ENCODE peak calls at places on chromosomes 12 and 14, in ten cellular contexts. D, T, N, Z, G, P, U, E, Y and Q are unnamed samples.

GRCh38 chr12:57889541-57889989 is 43.0 kb upstream of the CTDSP2 start:
- DNase-seq in D (peak; percentile 98), T (no peak), N (peak; percentile 93), Z (peak; percentile 68), G (no peak), P (peak; percentile 84), U (no peak), E (no peak), Y (no peak), Q (no peak)

GRCh38 chr12:100857418-100857817 is 62.8 kb downstream of the ANO4 start:
- DNase-seq in D (no peak), T (no peak), N (no peak), Z (no peak), G (no peak), P (no peak), U (no peak), E (no peak), Y (no peak), Q (no peak)

GRCh38 chr12:9329019-9329418 is 120.8 kb upstream of the PZP start:
- DNase-seq in D (no peak), T (no peak), N (no peak), Z (no peak), G (no peak), P (no peak), U (no peak), E (no peak), Y (no peak), Q (no peak)

GRCh38 chr12:50105913-50106450 is 2.2 kb downstream of the GPD1 start:
- DNase-seq in D (no peak), T (no peak), N (no peak), Z (no peak), G (no peak), P (no peak), U (no peak), E (no peak), Y (no peak), Q (no peak)

GRCh38 chr12:85041395-85041794 is 5.2 kb downstream of the LRRIQ1 start:
- DNase-seq in D (no peak), T (no peak), N (no peak), Z (no peak), G (no peak), P (no peak), U (no peak), E (no peak), Y (no peak), Q (no peak)

GRCh38 chr12:132137483-132138125 is 6.5 kb downstream of the DDX51 start:
- DNase-seq in D (no peak), T (no peak), N (no peak), Z (no peak), G (no peak), P (no peak), U (no peak), E (no peak), Y (no peak), Q (no peak)

GRCh38 chr12:68609955-68610434 is 704 bp upstream of the RAP1B start:
- DNase-seq in D (peak; percentile 62), T (no peak), N (no peak), Z (no peak), G (peak; percentile 19), P (peak; percentile 53), U (no peak), E (no peak), Y (no peak), Q (no peak)

GRCh38 chr12:131264625-131265024 is 310.9 kb downstream of the ADGRD1 start:
- DNase-seq in D (no peak), T (peak; percentile 52), N (no peak), Z (no peak), G (no peak), P (no peak), U (no peak), E (no peak), Y (no peak), Q (no peak)

GRCh38 chr12:82383930-82384513 is 25.7 kb downstream of the METTL25 start:
- DNase-seq in D (peak; percentile 60), T (no peak), N (peak; percentile 51), Z (no peak), G (no peak), P (no peak), U (no peak), E (no peak), Y (no peak), Q (no peak)

GRCh38 chr12:50313256-50313931 is 30.1 kb upstream of the LIMA1 start:
- DNase-seq in D (no peak), T (no peak), N (no peak), Z (no peak), G (no peak), P (no peak), U (no peak), E (no peak), Y (no peak), Q (no peak)

GRCh38 chr12:25529738-25530137 is 23.3 kb downstream of the LMNTD1 start:
- DNase-seq in D (peak; percentile 26), T (no peak), N (peak; percentile 79), Z (no peak), G (no peak), P (no peak), U (no peak), E (no peak), Y (no peak), Q (no peak)

GRCh38 chr14:68520637-68521556 is 272.0 kb downstream of the ZFP36L1 start:
- DNase-seq in D (no peak), T (peak; percentile 25), N (no peak), Z (peak; percentile 81), G (peak; percentile 43), P (no peak), U (peak; percentile 48), E (no peak), Y (no peak), Q (no peak)

GRCh38 chr12:131385313-131386166 is 325.4 kb upstream of the SFSWAP start:
- DNase-seq in D (no peak), T (no peak), N (no peak), Z (peak; percentile 33), G (no peak), P (no peak), U (no peak), E (no peak), Y (no peak), Q (no peak)

GRCh38 chr12:33438890-33439586 is 581 bp downstream of the SYT10 start:
- DNase-seq in D (no peak), T (no peak), N (peak; percentile 19), Z (no peak), G (no peak), P (no peak), U (peak; percentile 57), E (no peak), Y (no peak), Q (peak; percentile 23)

DNA sequence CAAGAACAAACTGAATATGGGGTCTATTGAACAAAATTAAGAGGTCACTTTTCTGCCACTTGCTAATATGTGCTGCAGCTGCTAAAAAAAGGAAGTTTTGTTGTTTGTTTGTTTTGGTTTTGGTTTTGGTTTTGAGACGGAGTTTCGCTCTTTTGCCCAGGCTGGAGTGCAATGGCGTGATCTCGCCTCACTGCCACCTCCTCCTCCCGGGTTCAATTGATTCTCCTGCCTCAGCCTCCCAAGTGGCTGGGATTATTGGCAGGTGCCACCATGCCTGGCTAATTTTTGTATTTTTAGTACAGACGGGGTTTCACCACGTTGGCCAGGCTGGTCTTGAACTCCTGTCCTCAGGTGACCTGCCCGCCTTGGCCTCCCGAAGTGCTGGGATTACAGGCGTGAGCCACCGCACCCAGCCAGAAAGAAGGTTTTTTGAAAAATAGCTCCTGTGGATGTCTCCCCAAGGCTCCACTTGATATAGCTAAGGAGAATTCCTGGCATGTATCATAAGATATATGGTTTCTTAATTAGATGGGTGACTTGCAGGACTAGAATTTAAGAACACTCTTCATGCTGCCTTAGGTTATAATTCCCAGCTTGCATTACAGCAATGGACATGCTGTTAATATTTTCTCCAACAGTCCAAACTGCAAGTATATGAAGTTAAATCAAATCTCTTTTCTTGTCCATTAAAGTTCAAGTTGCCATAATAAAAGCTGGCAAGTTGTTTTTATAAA is 237.6 kb upstream of the AMIGO2 start:
- DNase-seq in D (no peak), T (no peak), N (peak; percentile 10), Z (no peak), G (no peak), P (no peak), U (no peak), E (no peak), Y (no peak), Q (no peak)
- TF ChIP-seq CTCF in D (no peak), T (no peak), N (no peak), Z (no peak), G (no peak), P (no peak), U (no peak), E (no peak), Y (no peak), Q (no peak)

DNA sequence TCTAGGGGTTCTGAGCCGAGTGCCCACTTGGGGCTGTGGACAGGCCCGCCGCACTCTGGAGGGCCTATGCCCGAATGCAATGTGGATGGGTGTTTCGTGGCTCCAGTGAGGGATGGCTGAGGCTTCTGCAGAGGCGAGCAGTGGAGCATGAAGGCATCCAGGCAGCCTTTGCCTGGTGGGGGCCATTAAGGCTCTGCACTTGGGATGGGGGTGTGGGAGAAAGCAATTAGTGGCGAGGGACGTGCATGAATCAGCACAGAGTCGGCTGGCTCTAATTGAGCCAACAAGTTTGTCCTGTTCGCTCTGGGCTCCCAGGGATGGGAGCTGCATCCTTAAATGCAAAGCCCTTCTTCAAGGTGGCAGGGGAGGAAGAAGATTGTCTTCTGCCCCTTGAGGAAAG is 346.9 kb upstream of the FKBP4 start:
- DNase-seq in D (no peak), T (no peak), N (no peak), Z (no peak), G (no peak), P (no peak), U (no peak), E (no peak), Y (no peak), Q (no peak)
- TF ChIP-seq CTCF in D (no peak), T (no peak), N (no peak), Z (no peak), G (no peak), P (no peak), U (no peak), E (no peak), Y (no peak), Q (no peak)

DNA sequence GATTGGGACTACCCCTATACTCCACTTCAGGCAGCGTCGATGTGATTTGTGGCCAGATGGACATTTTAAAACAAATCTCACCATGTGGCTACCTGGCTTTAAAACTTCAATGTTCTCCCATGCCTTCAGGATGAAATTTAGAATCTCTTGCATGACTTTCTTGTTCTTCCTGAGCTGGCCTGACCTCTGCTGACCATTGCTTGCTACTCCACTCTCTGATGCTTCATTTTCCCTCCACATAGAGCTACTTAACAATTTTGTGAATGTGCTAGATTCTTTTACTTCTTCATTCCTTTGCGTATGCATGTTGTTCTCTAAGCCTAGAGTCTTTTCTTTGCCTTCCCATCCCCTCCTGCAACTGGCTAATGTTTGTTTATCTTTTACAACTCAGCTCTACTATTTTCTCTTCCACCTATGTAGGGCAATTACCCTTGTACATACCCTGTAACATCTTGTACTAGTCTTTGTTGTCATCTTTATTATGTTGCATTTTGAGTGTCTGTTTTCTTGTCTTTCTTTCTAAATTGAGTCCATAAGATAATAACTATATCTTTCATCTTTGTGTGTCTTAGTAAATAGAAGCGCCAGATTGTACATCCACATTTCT is 41.2 kb downstream of the YLPM1 start:
- DNase-seq in D (peak; percentile 81), T (peak; percentile 10), N (peak; percentile 76), Z (peak; percentile 59), G (no peak), P (no peak), U (no peak), E (peak; percentile 18), Y (peak; percentile 43), Q (peak; percentile 48)
- TF ChIP-seq CTCF in D (peak; percentile 77), T (peak; percentile 44), N (peak; percentile 71), Z (peak; percentile 58), G (no peak), P (peak; percentile 50), U (no peak), E (peak; percentile 54), Y (peak; percentile 51), Q (peak; percentile 65)

GRCh38 chr12:75087656-75088055 is 122.0 kb downstream of the KCNC2 start:
- DNase-seq in D (no peak), T (no peak), N (no peak), Z (no peak), G (no peak), P (no peak), U (no peak), E (no peak), Y (no peak), Q (peak; percentile 5)
- TF ChIP-seq CTCF in D (no peak), T (peak; percentile 24), N (no peak), Z (peak; percentile 14), G (no peak), P (no peak), U (peak; percentile 22), E (no peak), Y (no peak), Q (no peak)